ENCODE peak calls at places on chromosomes 5 and 9, in four cellular contexts. One of them, this sample, is unnamed.

GRCh38 chr5:75536694-75537360 is 25.1 kb downstream of the POLK start:
- DNase-seq in T-cell: no peak
- DNase-seq in AG04450: no peak
- DNase-seq in activated CD4-positive, alpha-beta memory T cell treated with anti-CD3 and anti-CD28 coated beads for 36 hours: peak; percentile 27
- DNase-seq in this sample: no peak

GRCh38 chr5:32123058-32123805 is 50.9 kb downstream of the GOLPH3 start:
- DNase-seq in activated CD4-positive, alpha-beta memory T cell treated with anti-CD3 and anti-CD28 coated beads for 36 hours: no peak
- DNase-seq in T-cell: no peak
- DNase-seq in AG04450: no peak
- DNase-seq in this sample: no peak

GRCh38 chr5:14741721-14742426 is 77.4 kb downstream of the OTULIN start:
- DNase-seq in activated CD4-positive, alpha-beta memory T cell treated with anti-CD3 and anti-CD28 coated beads for 36 hours: no peak
- DNase-seq in AG04450: no peak
- DNase-seq in T-cell: no peak
- DNase-seq in this sample: no peak

GRCh38 chr9:128707446-128707845 is 5.1 kb downstream of the PKN3 start:
- DNase-seq in activated CD4-positive, alpha-beta memory T cell treated with anti-CD3 and anti-CD28 coated beads for 36 hours: no peak
- DNase-seq in T-cell: no peak
- DNase-seq in AG04450: no peak
- DNase-seq in this sample: no peak

GRCh38 chr5:17305964-17306725 is 88.7 kb downstream of the BASP1 start:
- DNase-seq in AG04450: no peak
- DNase-seq in T-cell: no peak
- DNase-seq in activated CD4-positive, alpha-beta memory T cell treated with anti-CD3 and anti-CD28 coated beads for 36 hours: no peak
- DNase-seq in this sample: peak; percentile 84

GRCh38 chr5:32506809-32507208 is 62.3 kb upstream of the ZFR start:
- DNase-seq in AG04450: no peak
- DNase-seq in activated CD4-positive, alpha-beta memory T cell treated with anti-CD3 and anti-CD28 coated beads for 36 hours: no peak
- DNase-seq in T-cell: no peak
- DNase-seq in this sample: no peak

GRCh38 chr9:94780516-94780950 is 54.0 kb downstream of the AOPEP start:
- DNase-seq in activated CD4-positive, alpha-beta memory T cell treated with anti-CD3 and anti-CD28 coated beads for 36 hours: peak; percentile 74
- DNase-seq in AG04450: no peak
- DNase-seq in T-cell: no peak
- DNase-seq in this sample: peak; percentile 83

GRCh38 chr5:53095931-53096525 is 13.5 kb downstream of the MOCS2 start:
- DNase-seq in T-cell: peak; percentile 43
- DNase-seq in AG04450: peak; percentile 41
- DNase-seq in activated CD4-positive, alpha-beta memory T cell treated with anti-CD3 and anti-CD28 coated beads for 36 hours: peak; percentile 78
- DNase-seq in this sample: peak; percentile 88

GRCh38 chr9:136945333-136946227 is 537 bp downstream of the C8G start:
- DNase-seq in activated CD4-positive, alpha-beta memory T cell treated with anti-CD3 and anti-CD28 coated beads for 36 hours: no peak
- DNase-seq in T-cell: no peak
- DNase-seq in AG04450: no peak
- DNase-seq in this sample: no peak

GRCh38 chr9:93156475-93157008 is 22.5 kb upstream of the NINJ1 start:
- DNase-seq in activated CD4-positive, alpha-beta memory T cell treated with anti-CD3 and anti-CD28 coated beads for 36 hours: peak; percentile 86
- DNase-seq in AG04450: no peak
- DNase-seq in T-cell: no peak
- DNase-seq in this sample: no peak

GRCh38 chr9:133371261-133371711 is 4.6 kb downstream of the SURF4 start:
- DNase-seq in activated CD4-positive, alpha-beta memory T cell treated with anti-CD3 and anti-CD28 coated beads for 36 hours: peak; percentile 94
- DNase-seq in T-cell: peak; percentile 57
- DNase-seq in AG04450: no peak
- DNase-seq in this sample: no peak

GRCh38 chr5:176713409-176713808 is 66.1 kb downstream of the TSPAN17 start:
- DNase-seq in T-cell: no peak
- DNase-seq in activated CD4-positive, alpha-beta memory T cell treated with anti-CD3 and anti-CD28 coated beads for 36 hours: no peak
- DNase-seq in AG04450: no peak
- DNase-seq in this sample: no peak

GRCh38 chr9:25964239-25964638 is 286.0 kb upstream of the TUSC1 start:
- DNase-seq in AG04450: peak; percentile 21
- DNase-seq in T-cell: no peak
- DNase-seq in activated CD4-positive, alpha-beta memory T cell treated with anti-CD3 and anti-CD28 coated beads for 36 hours: no peak
- DNase-seq in this sample: no peak

GRCh38 chr9:9791621-9792020 is 821.2 kb downstream of the PTPRD start:
- DNase-seq in AG04450: no peak
- DNase-seq in activated CD4-positive, alpha-beta memory T cell treated with anti-CD3 and anti-CD28 coated beads for 36 hours: no peak
- DNase-seq in T-cell: no peak
- DNase-seq in this sample: no peak

GRCh38 chr5:150244209-150244608 is 45.4 kb downstream of the CAMK2A start:
- DNase-seq in activated CD4-positive, alpha-beta memory T cell treated with anti-CD3 and anti-CD28 coated beads for 36 hours: no peak
- DNase-seq in AG04450: no peak
- DNase-seq in T-cell: no peak
- DNase-seq in this sample: no peak

GRCh38 chr9:14310247-14310646 is 3.7 kb downstream of the NFIB start:
- DNase-seq in AG04450: no peak
- DNase-seq in T-cell: no peak
- DNase-seq in activated CD4-positive, alpha-beta memory T cell treated with anti-CD3 and anti-CD28 coated beads for 36 hours: no peak
- DNase-seq in this sample: no peak

GRCh38 chr9:133587051-133587450 is 22.1 kb downstream of the FAM163B start:
- DNase-seq in activated CD4-positive, alpha-beta memory T cell treated with anti-CD3 and anti-CD28 coated beads for 36 hours: no peak
- DNase-seq in T-cell: no peak
- DNase-seq in AG04450: no peak
- DNase-seq in this sample: no peak

GRCh38 chr5:157108961-157109360 is at the start of gene HAVCR2:
- DNase-seq in AG04450: no peak
- DNase-seq in T-cell: peak; percentile 45
- DNase-seq in activated CD4-positive, alpha-beta memory T cell treated with anti-CD3 and anti-CD28 coated beads for 36 hours: peak; percentile 84
- DNase-seq in this sample: no peak

GRCh38 chr5:135887447-135887864 is 8.2 kb downstream of the IL9 start:
- DNase-seq in T-cell: peak; percentile 32
- DNase-seq in AG04450: peak; percentile 39
- DNase-seq in activated CD4-positive, alpha-beta memory T cell treated with anti-CD3 and anti-CD28 coated beads for 36 hours: peak; percentile 77
- DNase-seq in this sample: peak; percentile 40

GRCh38 chr5:4533457-4534105 is 606.5 kb upstream of the ADAMTS16 start:
- DNase-seq in activated CD4-positive, alpha-beta memory T cell treated with anti-CD3 and anti-CD28 coated beads for 36 hours: no peak
- DNase-seq in AG04450: no peak
- DNase-seq in T-cell: no peak
- DNase-seq in this sample: no peak

GRCh38 chr5:28766565-28767158 is 1728.3 kb upstream of the CDH9 start:
- DNase-seq in AG04450: no peak
- DNase-seq in activated CD4-positive, alpha-beta memory T cell treated with anti-CD3 and anti-CD28 coated beads for 36 hours: no peak
- DNase-seq in T-cell: no peak
- DNase-seq in this sample: no peak

GRCh38 chr5:63878788-63879187 is 83.5 kb downstream of the HTR1A start:
- DNase-seq in AG04450: no peak
- DNase-seq in T-cell: no peak
- DNase-seq in activated CD4-positive, alpha-beta memory T cell treated with anti-CD3 and anti-CD28 coated beads for 36 hours: no peak
- DNase-seq in this sample: no peak

GRCh38 chr5:136276946-136277345 is 84.0 kb upstream of the SMIM32 start:
- DNase-seq in T-cell: no peak
- DNase-seq in activated CD4-positive, alpha-beta memory T cell treated with anti-CD3 and anti-CD28 coated beads for 36 hours: no peak
- DNase-seq in AG04450: no peak
- DNase-seq in this sample: no peak

GRCh38 chr5:61228691-61229280 is 66.5 kb upstream of the SMIM15 start:
- DNase-seq in AG04450: no peak
- DNase-seq in T-cell: no peak
- DNase-seq in activated CD4-positive, alpha-beta memory T cell treated with anti-CD3 and anti-CD28 coated beads for 36 hours: no peak
- DNase-seq in this sample: no peak

GRCh38 chr5:138701678-138702077 is 51.5 kb upstream of the CTNNA1 start:
- DNase-seq in activated CD4-positive, alpha-beta memory T cell treated with anti-CD3 and anti-CD28 coated beads for 36 hours: no peak
- DNase-seq in AG04450: no peak
- DNase-seq in T-cell: no peak
- DNase-seq in this sample: no peak

GRCh38 chr5:142250119-142250518 is 74.7 kb downstream of the SPRY4 start:
- DNase-seq in activated CD4-positive, alpha-beta memory T cell treated with anti-CD3 and anti-CD28 coated beads for 36 hours: no peak
- DNase-seq in AG04450: no peak
- DNase-seq in T-cell: no peak
- DNase-seq in this sample: no peak

GRCh38 chr5:143600396-143601075 is 197.1 kb upstream of the NR3C1 start:
- DNase-seq in AG04450: no peak
- DNase-seq in activated CD4-positive, alpha-beta memory T cell treated with anti-CD3 and anti-CD28 coated beads for 36 hours: no peak
- DNase-seq in T-cell: no peak
- DNase-seq in this sample: no peak

GRCh38 chr5:122478741-122479459 is 166.9 kb downstream of the SNCAIP start:
- DNase-seq in T-cell: no peak
- DNase-seq in AG04450: peak; percentile 18
- DNase-seq in activated CD4-positive, alpha-beta memory T cell treated with anti-CD3 and anti-CD28 coated beads for 36 hours: no peak
- DNase-seq in this sample: no peak

GRCh38 chr9:93826209-93826608 is 128.9 kb downstream of the BARX1 start:
- DNase-seq in T-cell: peak; percentile 25
- DNase-seq in activated CD4-positive, alpha-beta memory T cell treated with anti-CD3 and anti-CD28 coated beads for 36 hours: peak; percentile 63
- DNase-seq in AG04450: no peak
- DNase-seq in this sample: no peak

GRCh38 chr5:96342581-96342980 is 90.5 kb downstream of the PCSK1 start:
- DNase-seq in AG04450: no peak
- DNase-seq in activated CD4-positive, alpha-beta memory T cell treated with anti-CD3 and anti-CD28 coated beads for 36 hours: no peak
- DNase-seq in T-cell: no peak
- DNase-seq in this sample: no peak

GRCh38 chr9:120152295-120152694 is 427.7 kb downstream of the CDK5RAP2 start:
- DNase-seq in T-cell: no peak
- DNase-seq in activated CD4-positive, alpha-beta memory T cell treated with anti-CD3 and anti-CD28 coated beads for 36 hours: no peak
- DNase-seq in AG04450: no peak
- DNase-seq in this sample: no peak

GRCh38 chr5:28523887-28524637 is 1485.7 kb upstream of the CDH9 start:
- DNase-seq in T-cell: no peak
- DNase-seq in AG04450: no peak
- DNase-seq in activated CD4-positive, alpha-beta memory T cell treated with anti-CD3 and anti-CD28 coated beads for 36 hours: no peak
- DNase-seq in this sample: no peak

GRCh38 chr5:105238561-105238960 is 1676.0 kb upstream of the NUDT12 start:
- DNase-seq in T-cell: no peak
- DNase-seq in activated CD4-positive, alpha-beta memory T cell treated with anti-CD3 and anti-CD28 coated beads for 36 hours: no peak
- DNase-seq in AG04450: no peak
- DNase-seq in this sample: no peak

GRCh38 chr9:86795861-86796497 is 151.3 kb downstream of the GAS1 start:
- DNase-seq in T-cell: no peak
- DNase-seq in activated CD4-positive, alpha-beta memory T cell treated with anti-CD3 and anti-CD28 coated beads for 36 hours: no peak
- DNase-seq in AG04450: peak; percentile 58
- DNase-seq in this sample: peak; percentile 84

GRCh38 chr5:150249744-150250143 is 39.8 kb downstream of the CAMK2A start:
- DNase-seq in T-cell: no peak
- DNase-seq in AG04450: no peak
- DNase-seq in activated CD4-positive, alpha-beta memory T cell treated with anti-CD3 and anti-CD28 coated beads for 36 hours: no peak
- DNase-seq in this sample: no peak

GRCh38 chr5:6948562-6948961 is 235.3 kb downstream of the TENT4A start:
- DNase-seq in T-cell: no peak
- DNase-seq in activated CD4-positive, alpha-beta memory T cell treated with anti-CD3 and anti-CD28 coated beads for 36 hours: no peak
- DNase-seq in AG04450: no peak
- DNase-seq in this sample: no peak